ENCODE peak calls at places on chromosomes 16 and 17, in five cellular contexts. Z is heart right ventricle, G is breast epithelium, M is GM23248, K is transverse colon. B is an unnamed sample.

GRCh38 chr17:300881-301280 is 51.7 kb downstream of the RPH3AL start:
- DNase-seq in K (no peak), M (no peak), Z (no peak), G (no peak), B (no peak)

GRCh38 chr16:75053791-75054555 is 55.1 kb downstream of the ZNRF1 start:
- DNase-seq in M (no peak), Z (peak; percentile 71), G (peak; percentile 62), K (peak; percentile 94), B (peak; percentile 6)

GRCh38 chr16:2537451-2538379 is at the start of gene PDPK1:
- DNase-seq in M (peak; percentile 98), K (peak; percentile 95), Z (peak; percentile 93), G (peak; percentile 95), B (peak; percentile 98)

GRCh38 chr17:72790194-72790593 is 302.3 kb downstream of the SLC39A11 start:
- DNase-seq in M (no peak), Z (no peak), K (no peak), G (no peak), B (no peak)

GRCh38 chr16:52128407-52128806 is 418.5 kb downstream of the TOX3 start:
- DNase-seq in K (no peak), M (no peak), G (no peak), Z (no peak), B (no peak)

GRCh38 chr16:81627024-81627423 is 152.1 kb upstream of the PLCG2 start:
- DNase-seq in Z (no peak), G (no peak), M (peak; percentile 56), K (no peak), B (no peak)

GRCh38 chr16:57688487-57688986 is 6.1 kb upstream of the DRC7 start:
- DNase-seq in M (no peak), Z (no peak), G (no peak), K (no peak), B (no peak)

GRCh38 chr17:32318071-32318470 is 23.9 kb downstream of the C17orf75 start:
- DNase-seq in Z (no peak), G (no peak), K (no peak), M (no peak), B (no peak)

GRCh38 chr17:20059728-20060188 is 50.6 kb downstream of the SPECC1 start:
- DNase-seq in K (no peak), G (no peak), Z (no peak), M (peak; percentile 28), B (peak; percentile 11)

GRCh38 chr17:47744168-47745036 is 11.4 kb downstream of the TBX21 start:
- DNase-seq in Z (no peak), K (no peak), M (no peak), G (no peak), B (no peak)

GRCh38 chr16:48494742-48495141 is 109.5 kb upstream of the SIAH1 start:
- DNase-seq in Z (no peak), K (no peak), G (no peak), M (no peak), B (no peak)

GRCh38 chr16:88560722-88561484 is 9.3 kb upstream of the ZC3H18 start:
- DNase-seq in G (no peak), Z (no peak), K (no peak), M (peak; percentile 48), B (peak; percentile 44)

GRCh38 chr17:27345141-27345904 is 51.4 kb downstream of the WSB1 start:
- DNase-seq in K (no peak), M (no peak), G (no peak), Z (no peak), B (no peak)

GRCh38 chr16:70430667-70431536 is 8.0 kb downstream of the ST3GAL2 start:
- DNase-seq in M (peak; percentile 12), K (peak; percentile 47), G (no peak), Z (peak; percentile 34), B (no peak)

GRCh38 chr17:50564916-50565315 is 4.4 kb downstream of the CACNA1G start:
- DNase-seq in G (peak; percentile 56), K (peak; percentile 48), Z (peak; percentile 61), M (peak; percentile 93), B (peak; percentile 85)

GRCh38 chr17:20202141-20202574 is 193.0 kb downstream of the SPECC1 start:
- DNase-seq in K (peak; percentile 52), Z (no peak), G (no peak), M (no peak), B (no peak)

GRCh38 chr16:6573577-6573976 is 759.1 kb upstream of the RBFOX1 start:
- DNase-seq in Z (no peak), M (no peak), G (no peak), K (peak; percentile 28), B (no peak)

GRCh38 chr17:81192386-81193050 is 26.5 kb upstream of the AATK start:
- DNase-seq in M (no peak), Z (no peak), G (no peak), K (no peak), B (no peak)

GRCh38 chr17:27659685-27660084 is 28.7 kb downstream of the LGALS9 start:
- DNase-seq in G (no peak), Z (no peak), M (no peak), K (no peak), B (no peak)

GRCh38 chr17:82723169-82723807 is 6.8 kb downstream of the FN3KRP start:
- DNase-seq in Z (no peak), K (no peak), G (no peak), M (no peak), B (no peak)

GRCh38 chr17:36727577-36727976 is 126.2 kb downstream of the MRM1 start:
- DNase-seq in G (no peak), M (no peak), K (no peak), Z (no peak), B (no peak)

GRCh38 chr17:4256952-4257351 is 6.8 kb downstream of the ANKFY1 start:
- DNase-seq in M (peak; percentile 42), Z (no peak), G (no peak), K (no peak), B (no peak)

GRCh38 chr16:66900721-66901441 is 17.8 kb downstream of the CDH16 start:
- DNase-seq in Z (peak; percentile 33), M (no peak), G (no peak), K (peak; percentile 57), B (peak; percentile 35)

GRCh38 chr16:86079185-86079885 is 180.4 kb downstream of the IRF8 start:
- DNase-seq in G (no peak), K (no peak), Z (no peak), M (no peak), B (no peak)

GRCh38 chr17:76772842-76773521 is 35.1 kb downstream of the MFSD11 start:
- DNase-seq in M (peak; percentile 96), G (no peak), K (no peak), Z (no peak), B (peak; percentile 81)

GRCh38 chr16:80570106-80570478 is 29.3 kb downstream of the DYNLRB2 start:
- DNase-seq in K (no peak), M (no peak), G (no peak), Z (no peak), B (no peak)

GRCh38 chr16:87721622-87722565 is 43.9 kb downstream of the KLHDC4 start:
- DNase-seq in K (no peak), G (no peak), Z (no peak), M (no peak), B (no peak)

GRCh38 chr17:50499722-50500121 is 8.5 kb upstream of the MYCBPAP start:
- DNase-seq in K (no peak), Z (no peak), M (no peak), G (no peak), B (no peak)

GRCh38 chr16:65702707-65703402 is 581.0 kb upstream of the CDH11 start:
- DNase-seq in K (no peak), G (no peak), Z (no peak), M (no peak), B (no peak)

GRCh38 chr16:51500306-51500705 is 349.2 kb upstream of the SALL1 start:
- DNase-seq in M (peak; percentile 73), G (no peak), Z (no peak), K (no peak), B (peak; percentile 34)

GRCh38 chr17:28090551-28090950 is 48.1 kb downstream of the NLK start:
- DNase-seq in G (no peak), Z (no peak), M (no peak), K (no peak), B (no peak)

GRCh38 chr17:14211778-14212177 is 24.9 kb downstream of the CDRT15 start:
- DNase-seq in K (no peak), G (no peak), M (no peak), Z (no peak), B (no peak)

DNA sequence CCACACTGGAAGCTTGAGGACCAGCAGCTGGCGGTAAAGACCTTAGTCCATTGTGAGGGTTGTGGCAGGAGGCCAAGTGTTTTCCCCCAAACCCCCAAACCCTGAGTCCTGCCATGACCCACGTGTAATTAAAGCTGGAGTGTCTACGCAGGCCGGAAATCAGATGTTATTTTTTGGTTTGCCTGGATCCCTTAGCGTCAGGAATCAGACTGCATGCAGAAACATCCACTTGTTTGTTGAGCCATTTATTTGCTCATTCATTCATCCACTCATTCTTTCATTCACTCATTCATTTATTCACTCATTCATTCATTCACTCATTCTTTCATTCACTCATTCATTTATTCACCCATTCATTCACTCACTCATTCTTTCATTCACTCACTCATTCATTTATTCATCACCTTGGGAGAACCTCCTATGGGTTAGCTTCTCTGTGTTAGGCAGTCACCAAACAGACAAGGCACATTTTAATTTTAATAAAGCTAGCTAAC is 313.1 kb downstream of the MAF start:
- DNase-seq in G (no peak), Z (peak; percentile 25), M (no peak), K (no peak), B (no peak)
- H3K4me3 ChIP-seq in G (peak overlapping the region; percentile 39), Z (peak overlapping the region; percentile 40), M (no peak overlapping the region), K (no peak overlapping the region), B (no peak overlapping the region)

GRCh38 chr16:10339777-10340752 is 45.8 kb upstream of the ATF7IP2 start:
- DNase-seq in G (no peak), Z (no peak), M (no peak), K (no peak), B (no peak)
- H3K9me3 ChIP-seq in G (peaks cover 54% of the 10 kb centered on the region), Z (peaks cover 57% of the 10 kb centered on the region), M (no peaks in the 10 kb centered on the region), K (peaks cover 16% of the 10 kb centered on the region), B (peaks cover 15% of the 10 kb centered on the region)

DNA sequence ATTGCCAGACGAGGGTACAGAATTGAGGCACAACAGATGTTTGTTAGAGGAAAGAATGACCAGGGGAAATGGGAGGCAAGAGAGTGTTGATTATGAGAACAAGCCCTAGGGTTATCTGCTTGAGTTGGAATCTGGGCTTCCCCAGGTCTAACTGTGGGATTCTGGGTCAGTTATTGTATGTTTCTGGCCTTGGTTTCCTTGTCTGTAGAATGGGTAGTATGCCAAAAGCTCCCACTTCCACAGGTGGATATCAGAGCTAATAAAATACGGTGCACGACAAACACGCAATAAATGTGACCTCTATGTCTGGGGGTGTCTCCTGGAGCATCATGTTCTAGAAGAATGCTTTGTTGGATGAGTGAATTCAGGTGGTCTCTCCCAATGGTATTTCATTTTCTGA is 517 bp downstream of the TMC5 start:
- DNase-seq in G (no peak), Z (no peak), M (no peak), K (no peak), B (no peak)
- H3K4me3 ChIP-seq in G (no peak overlapping the region), Z (no peak overlapping the region), M (no peak overlapping the region), K (no peak overlapping the region), B (no peak overlapping the region)

DNA sequence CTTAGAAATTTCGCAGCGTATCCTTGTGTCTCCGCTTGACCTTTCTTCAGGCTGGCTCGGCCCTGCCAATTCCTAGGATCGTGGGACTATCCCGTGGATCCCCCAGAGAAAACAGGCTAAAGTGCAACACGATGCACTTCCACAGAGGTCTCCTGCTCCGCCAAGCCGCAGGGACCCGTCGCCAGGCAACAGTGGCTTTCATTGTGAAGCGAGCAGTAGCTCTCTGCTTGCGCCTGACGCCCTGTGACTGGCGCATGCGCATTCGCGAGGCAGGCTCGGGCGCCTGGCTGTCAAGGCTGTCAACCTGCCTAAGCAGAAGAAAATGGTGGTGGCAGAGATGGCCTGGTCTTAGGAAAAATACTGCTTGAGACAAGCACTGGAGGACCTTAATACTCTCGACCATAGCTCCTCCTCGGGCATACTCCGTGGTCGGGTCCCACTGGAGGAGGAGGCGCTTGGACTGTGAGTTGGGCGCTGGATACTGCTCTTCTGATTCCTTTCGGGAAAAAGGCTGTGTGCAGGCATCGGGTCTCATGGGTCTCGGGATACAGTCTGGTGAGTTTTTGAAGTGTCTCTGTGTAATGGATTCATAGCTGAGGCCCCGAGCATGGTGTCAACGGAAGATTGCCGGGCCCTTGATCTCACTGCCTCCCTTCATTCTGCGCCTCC is 2336.1 kb downstream of the TP53TG3F start:
- DNase-seq in M (no peak), K (no peak), G (no peak), Z (peak; percentile 15), B (no peak)
- H3K9me3 ChIP-seq in M (no peaks in the 10 kb centered on the region), K (peaks cover 5% of the 10 kb centered on the region), G (peaks cover 18% of the 10 kb centered on the region), Z (no peaks in the 10 kb centered on the region), B (no peaks in the 10 kb centered on the region)